ENCODE peak calls at places on chromosome 21, in five cellular contexts. One of them, this sample, is unnamed.
A peak's percentile ranks its signal among the peaks of the same experiment; 100 is the strongest.

GRCh38 chr21:16113052-16113715 is 383.4 kb downstream of the USP25 start:
- DNase-seq in GM23248: peak; percentile 40
- DNase-seq in HepG2: no peak
- DNase-seq in ovary: no peak
- DNase-seq in CD8-positive, alpha-beta memory T cell: no peak
- DNase-seq in this sample: no peak

GRCh38 chr21:32807717-32808380 is 36.3 kb upstream of the PAXBP1 start:
- DNase-seq in GM23248: peak; percentile 84
- DNase-seq in HepG2: no peak
- DNase-seq in ovary: no peak
- DNase-seq in CD8-positive, alpha-beta memory T cell: no peak
- DNase-seq in this sample: peak; percentile 3

GRCh38 chr21:43824883-43825609 is 35.7 kb downstream of the RRP1 start:
- DNase-seq in GM23248: no peak
- DNase-seq in HepG2: no peak
- DNase-seq in ovary: no peak
- DNase-seq in CD8-positive, alpha-beta memory T cell: no peak
- DNase-seq in this sample: no peak

GRCh38 chr21:42833439-42833815 is 45.9 kb downstream of the WDR4 start:
- DNase-seq in GM23248: no peak
- DNase-seq in HepG2: peak; percentile 25
- DNase-seq in ovary: no peak
- DNase-seq in CD8-positive, alpha-beta memory T cell: peak; percentile 19
- DNase-seq in this sample: no peak

GRCh38 chr21:22885614-22886013 is 1887.4 kb downstream of the NCAM2 start:
- DNase-seq in GM23248: no peak
- DNase-seq in HepG2: no peak
- DNase-seq in ovary: no peak
- DNase-seq in CD8-positive, alpha-beta memory T cell: no peak
- DNase-seq in this sample: no peak

GRCh38 chr21:14977814-14978213 is 87.0 kb downstream of the NRIP1 start:
- DNase-seq in GM23248: no peak
- DNase-seq in HepG2: no peak
- DNase-seq in ovary: no peak
- DNase-seq in CD8-positive, alpha-beta memory T cell: no peak
- DNase-seq in this sample: no peak

GRCh38 chr21:15755125-15755524 is 25.3 kb downstream of the USP25 start:
- DNase-seq in GM23248: peak; percentile 37
- DNase-seq in HepG2: no peak
- DNase-seq in ovary: no peak
- DNase-seq in CD8-positive, alpha-beta memory T cell: no peak
- DNase-seq in this sample: no peak

GRCh38 chr21:43850728-43851295 is 14.2 kb upstream of the AGPAT3 start:
- DNase-seq in GM23248: no peak
- DNase-seq in HepG2: no peak
- DNase-seq in ovary: no peak
- DNase-seq in CD8-positive, alpha-beta memory T cell: no peak
- DNase-seq in this sample: no peak

GRCh38 chr21:43193651-43194302 is 25.0 kb downstream of the CRYAA start:
- DNase-seq in GM23248: peak; percentile 89
- DNase-seq in HepG2: no peak
- DNase-seq in ovary: peak; percentile 45
- DNase-seq in CD8-positive, alpha-beta memory T cell: no peak
- DNase-seq in this sample: peak; percentile 96

GRCh38 chr21:15514073-15514946 is 215.5 kb upstream of the USP25 start:
- DNase-seq in GM23248: no peak
- DNase-seq in HepG2: peak; percentile 94
- DNase-seq in ovary: no peak
- DNase-seq in CD8-positive, alpha-beta memory T cell: peak; percentile 74
- DNase-seq in this sample: no peak

GRCh38 chr21:21137986-21138385 is 139.8 kb downstream of the NCAM2 start:
- DNase-seq in GM23248: no peak
- DNase-seq in HepG2: no peak
- DNase-seq in ovary: no peak
- DNase-seq in CD8-positive, alpha-beta memory T cell: no peak
- DNase-seq in this sample: no peak

GRCh38 chr21:15367061-15367626 is 302.3 kb upstream of the NRIP1 start:
- DNase-seq in GM23248: peak; percentile 7
- DNase-seq in HepG2: no peak
- DNase-seq in ovary: no peak
- DNase-seq in CD8-positive, alpha-beta memory T cell: no peak
- DNase-seq in this sample: no peak

GRCh38 chr21:15468368-15468767 is 261.4 kb upstream of the USP25 start:
- DNase-seq in GM23248: no peak
- DNase-seq in HepG2: no peak
- DNase-seq in ovary: no peak
- DNase-seq in CD8-positive, alpha-beta memory T cell: no peak
- DNase-seq in this sample: no peak

GRCh38 chr21:29721242-29721641 is 218.6 kb downstream of the GRIK1 start:
- DNase-seq in GM23248: no peak
- DNase-seq in HepG2: no peak
- DNase-seq in ovary: no peak
- DNase-seq in CD8-positive, alpha-beta memory T cell: no peak
- DNase-seq in this sample: no peak

DNA sequence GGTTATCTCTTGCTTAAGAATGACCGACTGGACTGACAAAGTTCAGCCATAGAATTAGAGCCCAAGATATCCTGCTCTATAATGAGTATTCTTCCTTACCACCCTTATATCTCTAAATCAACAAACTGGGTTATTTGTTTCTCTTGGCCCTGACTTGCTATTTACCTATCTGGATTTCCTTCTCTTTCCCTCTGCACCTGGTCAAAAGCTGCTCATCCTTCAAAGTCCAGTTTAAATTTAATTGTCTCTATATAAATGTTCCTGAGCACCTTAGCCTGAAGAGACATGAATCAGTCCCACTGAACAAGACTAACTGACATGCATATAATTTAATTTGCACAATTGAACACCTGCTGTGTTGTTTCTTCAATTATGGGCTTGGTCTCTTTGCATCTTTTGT is 127.1 kb upstream of the KCNJ15 start:
- DNase-seq in GM23248: no peak
- DNase-seq in HepG2: no peak
- DNase-seq in ovary: no peak
- DNase-seq in CD8-positive, alpha-beta memory T cell: no peak
- DNase-seq in this sample: no peak
- H3K27ac ChIP-seq in GM23248: no peak overlapping the region
- H3K27ac ChIP-seq in HepG2: no peak overlapping the region
- H3K27ac ChIP-seq in ovary: no peak overlapping the region
- H3K27ac ChIP-seq in CD8-positive, alpha-beta memory T cell: no peak overlapping the region
- H3K27ac ChIP-seq in this sample: no peak overlapping the region

GRCh38 chr21:45427331-45428271 is 22.6 kb downstream of the COL18A1 start:
- DNase-seq in GM23248: peak; percentile 96
- DNase-seq in HepG2: peak; percentile 93
- DNase-seq in ovary: peak; percentile 87
- DNase-seq in CD8-positive, alpha-beta memory T cell: no peak
- DNase-seq in this sample: peak; percentile 89
- H3K4me1 ChIP-seq in GM23248: peaks cover 12% of the 10 kb centered on the region
- H3K4me1 ChIP-seq in HepG2: peaks cover 94% of the 10 kb centered on the region
- H3K4me1 ChIP-seq in ovary: peaks cover 30% of the 10 kb centered on the region
- H3K4me1 ChIP-seq in CD8-positive, alpha-beta memory T cell: no peaks in the 10 kb centered on the region
- H3K4me1 ChIP-seq in this sample: peaks cover 15% of the 10 kb centered on the region

GRCh38 chr21:17462276-17462981 is 50.4 kb upstream of the CXADR start:
- DNase-seq in GM23248: no peak
- DNase-seq in HepG2: peak; percentile 98
- DNase-seq in ovary: no peak
- DNase-seq in CD8-positive, alpha-beta memory T cell: no peak
- DNase-seq in this sample: no peak
- H3K27ac ChIP-seq in GM23248: peak overlapping the region; percentile 58
- H3K27ac ChIP-seq in HepG2: peak overlapping the region; percentile 80
- H3K27ac ChIP-seq in ovary: no peak overlapping the region
- H3K27ac ChIP-seq in CD8-positive, alpha-beta memory T cell: no peak overlapping the region
- H3K27ac ChIP-seq in this sample: no peak overlapping the region

GRCh38 chr21:34796518-34797201 is 127.9 kb downstream of the CLIC6 start:
- DNase-seq in GM23248: peak; percentile 45
- DNase-seq in HepG2: peak; percentile 63
- DNase-seq in ovary: no peak
- DNase-seq in CD8-positive, alpha-beta memory T cell: no peak
- DNase-seq in this sample: no peak
- H3K4me1 ChIP-seq in GM23248: peaks cover 59% of the 10 kb centered on the region
- H3K4me1 ChIP-seq in HepG2: peaks cover 87% of the 10 kb centered on the region
- H3K4me1 ChIP-seq in ovary: peaks cover 2% of the 10 kb centered on the region
- H3K4me1 ChIP-seq in CD8-positive, alpha-beta memory T cell: no peaks in the 10 kb centered on the region
- H3K4me1 ChIP-seq in this sample: peaks cover 69% of the 10 kb centered on the region

DNA sequence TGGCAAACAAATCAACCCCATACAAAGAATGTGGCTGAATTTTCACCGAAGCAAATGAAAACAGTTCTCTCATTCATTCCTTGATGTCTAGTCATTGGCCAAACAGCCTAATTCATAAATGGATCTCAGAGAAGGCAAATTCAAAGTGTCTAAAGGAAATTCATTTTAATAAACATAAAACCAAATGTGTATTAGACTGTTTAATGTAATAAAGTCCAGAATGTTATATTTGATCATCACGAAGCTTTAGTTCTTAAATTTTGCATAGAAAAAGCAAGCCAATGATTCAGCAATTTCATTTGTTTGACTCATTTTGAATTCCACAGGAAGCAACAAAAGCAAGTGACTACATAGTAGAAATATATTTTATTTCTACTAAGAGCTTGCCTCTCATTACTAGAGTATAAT is 379.2 kb upstream of the ADAMTS5 start:
- DNase-seq in GM23248: peak; percentile 72
- DNase-seq in HepG2: no peak
- DNase-seq in ovary: no peak
- DNase-seq in CD8-positive, alpha-beta memory T cell: no peak
- DNase-seq in this sample: peak; percentile 5
- H3K27ac ChIP-seq in GM23248: peak overlapping the region; percentile 84
- H3K27ac ChIP-seq in HepG2: no peak overlapping the region
- H3K27ac ChIP-seq in ovary: no peak overlapping the region
- H3K27ac ChIP-seq in CD8-positive, alpha-beta memory T cell: no peak overlapping the region
- H3K27ac ChIP-seq in this sample: no peak overlapping the region

GRCh38 chr21:45979141-45979631 is 2.4 kb upstream of the COL6A1 start:
- DNase-seq in GM23248: peak; percentile 61
- DNase-seq in HepG2: no peak
- DNase-seq in ovary: peak; percentile 63
- DNase-seq in CD8-positive, alpha-beta memory T cell: no peak
- DNase-seq in this sample: no peak
- H3K4me1 ChIP-seq in GM23248: peaks cover 27% of the 10 kb centered on the region
- H3K4me1 ChIP-seq in HepG2: peaks cover 26% of the 10 kb centered on the region
- H3K4me1 ChIP-seq in ovary: peaks cover 18% of the 10 kb centered on the region
- H3K4me1 ChIP-seq in CD8-positive, alpha-beta memory T cell: peaks cover 22% of the 10 kb centered on the region
- H3K4me1 ChIP-seq in this sample: peaks cover 21% of the 10 kb centered on the region

GRCh38 chr21:45830720-45831366 is 150.7 kb upstream of the COL6A1 start:
- DNase-seq in GM23248: no peak
- DNase-seq in HepG2: no peak
- DNase-seq in ovary: no peak
- DNase-seq in CD8-positive, alpha-beta memory T cell: no peak
- DNase-seq in this sample: no peak
- H3K27ac ChIP-seq in GM23248: no peak overlapping the region
- H3K27ac ChIP-seq in HepG2: no peak overlapping the region
- H3K27ac ChIP-seq in ovary: no peak overlapping the region
- H3K27ac ChIP-seq in CD8-positive, alpha-beta memory T cell: no peak overlapping the region
- H3K27ac ChIP-seq in this sample: no peak overlapping the region

DNA sequence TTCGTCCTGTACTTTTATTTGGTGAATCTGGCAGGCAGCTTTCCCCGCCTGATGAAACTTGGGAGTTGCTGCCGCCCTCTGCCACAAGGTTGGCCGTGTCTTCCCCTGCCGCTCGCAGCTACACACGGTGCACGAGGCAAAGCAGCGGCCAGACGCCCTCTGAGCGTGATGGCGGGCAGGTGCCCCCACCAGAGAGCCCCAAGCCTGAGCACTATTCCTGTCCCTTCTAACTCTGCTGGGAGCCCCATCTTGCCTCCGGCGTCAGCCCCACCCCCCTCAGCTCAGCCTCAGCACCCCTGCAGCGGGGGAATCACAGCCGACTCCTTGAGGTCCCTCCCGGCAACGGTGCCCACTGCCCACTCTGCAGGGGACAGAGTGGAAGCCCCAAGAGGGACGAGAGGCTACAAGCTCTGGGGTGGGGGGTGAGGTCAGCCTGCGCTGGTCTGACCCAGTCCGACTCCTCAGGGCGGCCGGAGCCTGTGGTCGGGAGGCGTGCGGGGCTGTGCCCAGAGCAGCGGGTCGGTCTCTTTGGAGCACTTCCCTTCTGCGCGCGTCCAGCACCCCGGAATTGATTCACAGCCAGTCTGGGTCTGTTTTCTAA is 41.3 kb downstream of the RIPK4 start:
- DNase-seq in GM23248: no peak
- DNase-seq in HepG2: no peak
- DNase-seq in ovary: no peak
- DNase-seq in CD8-positive, alpha-beta memory T cell: no peak
- DNase-seq in this sample: no peak
- H3K4me1 ChIP-seq in GM23248: peaks cover 13% of the 10 kb centered on the region
- H3K4me1 ChIP-seq in HepG2: peaks cover 53% of the 10 kb centered on the region
- H3K4me1 ChIP-seq in ovary: no peaks in the 10 kb centered on the region
- H3K4me1 ChIP-seq in CD8-positive, alpha-beta memory T cell: no peaks in the 10 kb centered on the region
- H3K4me1 ChIP-seq in this sample: peaks cover 48% of the 10 kb centered on the region

GRCh38 chr21:25790122-25790951 is 55.6 kb downstream of the GABPA start:
- DNase-seq in GM23248: peak; percentile 49
- DNase-seq in HepG2: peak; percentile 19
- DNase-seq in ovary: no peak
- DNase-seq in CD8-positive, alpha-beta memory T cell: no peak
- DNase-seq in this sample: peak; percentile 27

GRCh38 chr21:25788677-25789076 is 53.9 kb downstream of the GABPA start:
- DNase-seq in GM23248: no peak
- DNase-seq in HepG2: no peak
- DNase-seq in ovary: no peak
- DNase-seq in CD8-positive, alpha-beta memory T cell: no peak
- DNase-seq in this sample: no peak

DNA sequence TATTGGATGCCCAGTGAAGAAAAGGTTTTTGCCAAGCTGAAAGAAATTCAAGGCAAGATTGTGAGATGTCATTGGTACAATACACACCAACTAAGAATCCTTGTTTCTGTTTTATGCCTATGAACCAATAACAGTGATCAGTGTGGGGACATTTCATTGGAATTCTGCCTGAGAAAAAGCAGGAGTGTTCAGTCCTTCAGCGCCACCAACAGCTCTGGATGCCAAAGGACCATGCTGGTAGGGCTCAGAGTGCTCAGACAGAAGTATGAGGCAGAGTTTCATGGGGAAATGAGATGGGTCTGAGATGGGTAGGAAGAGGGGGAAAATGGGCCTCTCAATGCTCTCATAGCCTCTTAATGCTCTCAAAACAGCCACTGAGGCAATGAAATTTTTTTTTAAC is 56.5 kb downstream of the GABPA start:
- DNase-seq in GM23248: no peak
- DNase-seq in HepG2: peak; percentile 7
- DNase-seq in ovary: no peak
- DNase-seq in CD8-positive, alpha-beta memory T cell: no peak
- DNase-seq in this sample: no peak
- H3K27ac ChIP-seq in GM23248: no peak overlapping the region
- H3K27ac ChIP-seq in HepG2: no peak overlapping the region
- H3K27ac ChIP-seq in ovary: no peak overlapping the region
- H3K27ac ChIP-seq in CD8-positive, alpha-beta memory T cell: no peak overlapping the region
- H3K27ac ChIP-seq in this sample: no peak overlapping the region

This sample was measured in mammary epithelial cell.